ENCODE peak calls at places on chromosomes 4 and X, in seven cellular contexts. One of them, this sample, is unnamed.

GRCh38 chr4:114334808-114335739 is 263.5 kb upstream of the UGT8 start:
- DNase-seq in neural progenitor cell: no peak
- DNase-seq in GM23338: no peak
- DNase-seq in MM.1S: no peak
- DNase-seq in PC-3: no peak
- DNase-seq in HCT116: no peak
- DNase-seq in GM23248: no peak
- DNase-seq in this sample: no peak

GRCh38 chr4:34105311-34105710 is 2139.0 kb downstream of the ARAP2 start:
- DNase-seq in GM23338: no peak
- DNase-seq in MM.1S: no peak
- DNase-seq in neural progenitor cell: no peak
- DNase-seq in HCT116: no peak
- DNase-seq in PC-3: no peak
- DNase-seq in GM23248: peak
- DNase-seq in this sample: no peak

GRCh38 chr4:10299601-10300000 is 157.6 kb downstream of the ZNF518B start:
- DNase-seq in PC-3: no peak
- DNase-seq in GM23248: peak
- DNase-seq in neural progenitor cell: no peak
- DNase-seq in GM23338: no peak
- DNase-seq in MM.1S: no peak
- DNase-seq in HCT116: no peak
- DNase-seq in this sample: no peak

GRCh38 chrX:54479471-54480122 is 16.4 kb downstream of the FGD1 start:
- DNase-seq in MM.1S: no peak
- DNase-seq in neural progenitor cell: peak
- DNase-seq in GM23248: no peak
- DNase-seq in PC-3: no peak
- DNase-seq in GM23338: peak
- DNase-seq in HCT116: no peak
- DNase-seq in this sample: no peak

GRCh38 chr4:13537011-13537831 is 7.1 kb downstream of the NKX3-2 start:
- DNase-seq in PC-3: no peak
- DNase-seq in neural progenitor cell: no peak
- DNase-seq in MM.1S: no peak
- DNase-seq in HCT116: no peak
- DNase-seq in GM23248: no peak
- DNase-seq in GM23338: peak
- DNase-seq in this sample: no peak

GRCh38 chr4:176448761-176449160 is 129.0 kb downstream of the SPCS3 start:
- DNase-seq in GM23338: peak
- DNase-seq in HCT116: no peak
- DNase-seq in PC-3: no peak
- DNase-seq in GM23248: no peak
- DNase-seq in MM.1S: no peak
- DNase-seq in neural progenitor cell: no peak
- DNase-seq in this sample: no peak

GRCh38 chrX:68838571-68838910 is 9.7 kb downstream of the EFNB1 start:
- DNase-seq in HCT116: no peak
- DNase-seq in GM23248: no peak
- DNase-seq in neural progenitor cell: no peak
- DNase-seq in MM.1S: no peak
- DNase-seq in PC-3: no peak
- DNase-seq in GM23338: no peak
- DNase-seq in this sample: no peak

GRCh38 chrX:38774249-38774648 is 27.0 kb upstream of the MID1IP1 start:
- DNase-seq in MM.1S: no peak
- DNase-seq in GM23338: no peak
- DNase-seq in HCT116: no peak
- DNase-seq in GM23248: peak
- DNase-seq in PC-3: peak
- DNase-seq in neural progenitor cell: no peak
- DNase-seq in this sample: no peak

GRCh38 chrX:110394653-110395052 is 36.0 kb downstream of the RTL9 start:
- DNase-seq in HCT116: no peak
- DNase-seq in PC-3: peak
- DNase-seq in MM.1S: no peak
- DNase-seq in GM23248: peak
- DNase-seq in neural progenitor cell: no peak
- DNase-seq in GM23338: no peak
- DNase-seq in this sample: peak

GRCh38 chrX:109914114-109914849 is 88.6 kb upstream of the TMEM164 start:
- DNase-seq in GM23338: no peak
- DNase-seq in neural progenitor cell: no peak
- DNase-seq in HCT116: no peak
- DNase-seq in PC-3: peak
- DNase-seq in MM.1S: no peak
- DNase-seq in GM23248: no peak
- DNase-seq in this sample: no peak

GRCh38 chr4:145132521-145133098 is 34.5 kb downstream of the ABCE1 start:
- DNase-seq in neural progenitor cell: no peak
- DNase-seq in HCT116: no peak
- DNase-seq in GM23248: peak
- DNase-seq in MM.1S: no peak
- DNase-seq in PC-3: no peak
- DNase-seq in GM23338: no peak
- DNase-seq in this sample: no peak

GRCh38 chr4:76058302-76058701 is 16.2 kb upstream of the ART3 start:
- DNase-seq in GM23248: no peak
- DNase-seq in MM.1S: no peak
- DNase-seq in PC-3: no peak
- DNase-seq in neural progenitor cell: no peak
- DNase-seq in GM23338: no peak
- DNase-seq in HCT116: no peak
- DNase-seq in this sample: no peak

GRCh38 chrX:11259437-11259836 is 33.8 kb upstream of the AMELX start:
- DNase-seq in GM23338: no peak
- DNase-seq in GM23248: no peak
- DNase-seq in MM.1S: peak
- DNase-seq in PC-3: no peak
- DNase-seq in neural progenitor cell: no peak
- DNase-seq in HCT116: no peak
- DNase-seq in this sample: no peak

GRCh38 chrX:118199997-118200396 is 83.4 kb upstream of the KLHL13 start:
- DNase-seq in PC-3: peak
- DNase-seq in HCT116: no peak
- DNase-seq in GM23338: no peak
- DNase-seq in neural progenitor cell: no peak
- DNase-seq in GM23248: no peak
- DNase-seq in MM.1S: no peak
- DNase-seq in this sample: no peak

GRCh38 chr4:140928880-140929279 is 172.7 kb upstream of the TBC1D9 start:
- DNase-seq in PC-3: peak
- DNase-seq in GM23338: no peak
- DNase-seq in MM.1S: no peak
- DNase-seq in GM23248: peak
- DNase-seq in neural progenitor cell: no peak
- DNase-seq in HCT116: no peak
- DNase-seq in this sample: no peak

GRCh38 chr4:165563851-165564250 is 185.0 kb downstream of the CPE start:
- DNase-seq in GM23248: no peak
- DNase-seq in neural progenitor cell: no peak
- DNase-seq in MM.1S: no peak
- DNase-seq in GM23338: no peak
- DNase-seq in PC-3: peak
- DNase-seq in HCT116: peak
- DNase-seq in this sample: no peak

GRCh38 chr4:78776729-78777555 is 792 bp downstream of the BMP2K start:
- DNase-seq in neural progenitor cell: peak
- DNase-seq in GM23338: peak
- DNase-seq in HCT116: peak
- DNase-seq in GM23248: peak
- DNase-seq in PC-3: peak
- DNase-seq in MM.1S: peak
- DNase-seq in this sample: peak

GRCh38 chr4:40583850-40584439 is 45.7 kb downstream of the RBM47 start:
- DNase-seq in MM.1S: no peak
- DNase-seq in PC-3: no peak
- DNase-seq in GM23338: no peak
- DNase-seq in HCT116: no peak
- DNase-seq in neural progenitor cell: no peak
- DNase-seq in GM23248: no peak
- DNase-seq in this sample: no peak

GRCh38 chrX:68807818-68808217 is 21.0 kb upstream of the EFNB1 start:
- DNase-seq in MM.1S: no peak
- DNase-seq in GM23248: peak
- DNase-seq in neural progenitor cell: peak
- DNase-seq in GM23338: peak
- DNase-seq in PC-3: peak
- DNase-seq in HCT116: peak
- DNase-seq in this sample: peak

GRCh38 chr4:174086829-174087799 is 196.4 kb downstream of the FBXO8 start:
- DNase-seq in GM23248: no peak
- DNase-seq in HCT116: no peak
- DNase-seq in MM.1S: no peak
- DNase-seq in GM23338: no peak
- DNase-seq in neural progenitor cell: no peak
- DNase-seq in PC-3: no peak
- DNase-seq in this sample: no peak

GRCh38 chrX:124426273-124426672 is 79.9 kb downstream of the SH2D1A start:
- DNase-seq in GM23248: no peak
- DNase-seq in MM.1S: no peak
- DNase-seq in HCT116: no peak
- DNase-seq in PC-3: no peak
- DNase-seq in neural progenitor cell: no peak
- DNase-seq in GM23338: no peak
- DNase-seq in this sample: peak

GRCh38 chr4:62816566-62816965 is 1592.7 kb downstream of the TECRL start:
- DNase-seq in PC-3: no peak
- DNase-seq in HCT116: no peak
- DNase-seq in MM.1S: no peak
- DNase-seq in GM23248: no peak
- DNase-seq in neural progenitor cell: no peak
- DNase-seq in GM23338: peak
- DNase-seq in this sample: no peak

GRCh38 chr4:182174979-182175378 is 68.2 kb upstream of the TENM3 start:
- DNase-seq in neural progenitor cell: no peak
- DNase-seq in HCT116: no peak
- DNase-seq in GM23338: no peak
- DNase-seq in PC-3: no peak
- DNase-seq in GM23248: no peak
- DNase-seq in MM.1S: no peak
- DNase-seq in this sample: no peak

GRCh38 chr4:152094851-152095700 is 334.3 kb upstream of the GATB start:
- DNase-seq in GM23248: peak
- DNase-seq in neural progenitor cell: no peak
- DNase-seq in GM23338: no peak
- DNase-seq in PC-3: peak
- DNase-seq in HCT116: no peak
- DNase-seq in MM.1S: no peak
- DNase-seq in this sample: no peak

GRCh38 chr4:150828159-150828558 is 186.9 kb downstream of the LRBA start:
- DNase-seq in HCT116: no peak
- DNase-seq in PC-3: no peak
- DNase-seq in GM23248: no peak
- DNase-seq in MM.1S: peak
- DNase-seq in neural progenitor cell: no peak
- DNase-seq in GM23338: no peak
- DNase-seq in this sample: no peak

GRCh38 chr4:54091637-54092404 is 8.1 kb upstream of the GSX2 start:
- DNase-seq in MM.1S: peak
- DNase-seq in GM23338: peak
- DNase-seq in GM23248: peak
- DNase-seq in PC-3: peak
- DNase-seq in HCT116: no peak
- DNase-seq in neural progenitor cell: peak
- DNase-seq in this sample: peak
- TF ChIP-seq EZH2 in MM.1S: no peak
- TF ChIP-seq EZH2 in GM23338: peak
- TF ChIP-seq EZH2 in GM23248: no peak
- TF ChIP-seq EZH2 in PC-3: no peak
- TF ChIP-seq EZH2 in HCT116: no peak
- TF ChIP-seq EZH2 in neural progenitor cell: peak
- TF ChIP-seq EZH2 in this sample: no peak

DNA sequence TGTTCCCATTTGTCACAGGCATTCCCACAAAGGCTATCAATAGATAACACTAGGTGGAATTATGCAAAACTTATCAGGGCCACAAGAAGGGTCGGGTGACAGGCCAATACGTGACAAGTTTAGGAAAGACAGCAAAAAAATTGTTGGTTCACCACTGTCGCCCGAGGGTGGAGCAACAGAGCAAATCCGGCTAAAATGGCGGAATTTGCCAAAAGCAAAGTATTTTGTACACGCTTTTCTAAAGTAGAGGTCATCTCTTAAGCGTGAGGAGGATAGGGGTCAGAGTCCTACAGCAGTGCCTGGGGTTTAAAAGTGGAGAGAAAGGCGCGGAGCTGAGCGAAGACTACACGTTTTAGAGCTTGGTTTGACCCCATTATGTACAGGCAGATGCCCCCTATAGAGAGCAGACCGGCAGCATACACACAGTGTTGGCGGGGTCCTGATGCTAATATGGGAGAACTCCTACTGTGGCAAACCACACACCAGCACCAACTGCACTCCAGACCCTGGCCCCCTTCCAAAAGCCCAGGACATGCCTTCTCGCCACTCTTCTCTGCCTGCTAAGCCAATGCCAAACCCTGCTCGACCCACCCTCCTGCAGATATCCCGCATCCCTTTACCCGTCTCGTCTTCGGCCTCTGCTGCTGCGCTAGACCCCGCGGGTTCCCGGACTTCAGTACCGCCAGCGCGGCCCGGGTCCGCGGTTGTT is 733 bp downstream of the CCNA2 start:
- DNase-seq in PC-3: peak
- DNase-seq in GM23338: peak
- DNase-seq in HCT116: no peak
- DNase-seq in neural progenitor cell: peak
- DNase-seq in GM23248: peak
- DNase-seq in MM.1S: peak
- DNase-seq in this sample: peak
- TF ChIP-seq EZH2phosphoT487 in PC-3: no peak
- TF ChIP-seq EZH2phosphoT487 in GM23338: no peak
- TF ChIP-seq EZH2phosphoT487 in HCT116: no peak
- TF ChIP-seq EZH2phosphoT487 in neural progenitor cell: no peak
- TF ChIP-seq EZH2phosphoT487 in GM23248: no peak
- TF ChIP-seq EZH2phosphoT487 in MM.1S: no peak
- TF ChIP-seq EZH2phosphoT487 in this sample: no peak

GRCh38 chr4:4935974-4936373 is 76.5 kb downstream of the MSX1 start:
- DNase-seq in GM23248: no peak
- DNase-seq in neural progenitor cell: no peak
- DNase-seq in HCT116: no peak
- DNase-seq in GM23338: no peak
- DNase-seq in PC-3: no peak
- DNase-seq in MM.1S: no peak
- DNase-seq in this sample: no peak
- TF ChIP-seq EZH2 in GM23248: no peak
- TF ChIP-seq EZH2 in neural progenitor cell: no peak
- TF ChIP-seq EZH2 in HCT116: no peak
- TF ChIP-seq EZH2 in GM23338: no peak
- TF ChIP-seq EZH2 in PC-3: no peak
- TF ChIP-seq EZH2 in MM.1S: no peak
- TF ChIP-seq EZH2 in this sample: no peak

GRCh38 chr4:98796986-98797385 is 131.9 kb downstream of the EIF4E start:
- DNase-seq in HCT116: no peak
- DNase-seq in PC-3: no peak
- DNase-seq in neural progenitor cell: no peak
- DNase-seq in GM23248: no peak
- DNase-seq in GM23338: no peak
- DNase-seq in MM.1S: no peak
- DNase-seq in this sample: no peak

GRCh38 chr4:98793658-98794057 is 135.2 kb upstream of the TSPAN5 start:
- DNase-seq in GM23248: no peak
- DNase-seq in PC-3: no peak
- DNase-seq in neural progenitor cell: no peak
- DNase-seq in GM23338: no peak
- DNase-seq in HCT116: no peak
- DNase-seq in MM.1S: no peak
- DNase-seq in this sample: no peak

GRCh38 chr4:98794565-98795205 is 134.2 kb downstream of the EIF4E start:
- DNase-seq in neural progenitor cell: no peak
- DNase-seq in HCT116: no peak
- DNase-seq in GM23338: peak
- DNase-seq in GM23248: peak
- DNase-seq in MM.1S: no peak
- DNase-seq in PC-3: peak
- DNase-seq in this sample: peak
- TF ChIP-seq EZH2phosphoT487 in neural progenitor cell: no peak
- TF ChIP-seq EZH2phosphoT487 in HCT116: no peak
- TF ChIP-seq EZH2phosphoT487 in GM23338: no peak
- TF ChIP-seq EZH2phosphoT487 in GM23248: no peak
- TF ChIP-seq EZH2phosphoT487 in MM.1S: no peak
- TF ChIP-seq EZH2phosphoT487 in PC-3: no peak
- TF ChIP-seq EZH2phosphoT487 in this sample: no peak